ENCODE peak calls at places on chromosome 17, in eight cellular contexts. D is IMR-90, O is body of pancreas, G is A549, F is uterus, U is prostate gland, Q is spleen, I is suprapubic skin. K is an unnamed sample.

GRCh38 chr17:82367724-82368524 is 3.6 kb upstream of the UTS2R start:
- DNase-seq in F (no peak), O (no peak), U (no peak), G (no peak), I (no peak), Q (no peak), D (peak), K (no peak)

GRCh38 chr17:58083491-58084316 is 485 bp downstream of the DYNLL2 start:
- DNase-seq in O (peak), F (peak), D (peak), Q (peak), G (peak), U (peak), I (peak), K (no peak)

GRCh38 chr17:77365584-77366186 is 224.9 kb downstream of the SEC14L1 start:
- DNase-seq in F (peak), D (peak), Q (peak), I (peak), G (peak), U (peak), O (peak), K (no peak)

GRCh38 chr17:37818689-37819088 is 73.8 kb upstream of the HNF1B start:
- DNase-seq in G (no peak), O (peak), U (peak), F (no peak), Q (no peak), D (peak), I (no peak), K (no peak)

GRCh38 chr17:42475853-42476252 is 17.2 kb downstream of the ATP6V0A1 start:
- DNase-seq in I (no peak), O (peak), U (no peak), D (no peak), G (no peak), Q (no peak), F (no peak), K (no peak)

GRCh38 chr17:40344321-40345160 is 20.0 kb downstream of the GJD3 start:
- DNase-seq in D (no peak), Q (no peak), I (no peak), U (no peak), O (no peak), G (no peak), F (peak), K (no peak)

GRCh38 chr17:72598705-72599104 is 477.9 kb downstream of the SOX9 start:
- DNase-seq in D (no peak), G (no peak), O (no peak), Q (no peak), F (no peak), I (no peak), U (no peak), K (no peak)

GRCh38 chr17:76369804-76370203 is 14.6 kb upstream of the SPHK1 start:
- DNase-seq in U (no peak), O (no peak), Q (no peak), I (no peak), F (no peak), D (no peak), G (no peak), K (no peak)

GRCh38 chr17:28953444-28954118 is 2.3 kb upstream of the PHF12 start:
- DNase-seq in D (peak), F (peak), I (no peak), Q (no peak), U (peak), O (peak), G (peak), K (no peak)

GRCh38 chr17:16911141-16911937 is 60.6 kb downstream of the TNFRSF13B start:
- DNase-seq in Q (peak), I (no peak), G (no peak), O (no peak), U (no peak), F (peak), D (no peak), K (no peak)

GRCh38 chr17:63035695-63036094 is 69.7 kb downstream of the TANC2 start:
- DNase-seq in F (no peak), I (no peak), D (no peak), U (no peak), G (no peak), Q (no peak), O (no peak), K (no peak)

GRCh38 chr17:61454932-61455753 is 2.9 kb downstream of the TBX4 start:
- DNase-seq in I (no peak), O (no peak), G (no peak), D (no peak), Q (no peak), F (no peak), U (no peak), K (no peak)

GRCh38 chr17:8925808-8926207 is 39.7 kb downstream of the PIK3R5 start:
- DNase-seq in G (no peak), U (no peak), I (no peak), Q (no peak), F (no peak), D (no peak), O (no peak), K (no peak)

GRCh38 chr17:40076101-40076498 is 13.3 kb downstream of the THRA start:
- DNase-seq in F (no peak), G (no peak), U (no peak), O (no peak), Q (no peak), I (no peak), D (no peak), K (no peak)

GRCh38 chr17:38605852-38606645 is at the start of gene SRCIN1:
- DNase-seq in I (no peak), U (peak), G (peak), F (peak), O (peak), Q (peak), D (peak), K (no peak)

GRCh38 chr17:71273451-71273850 is 847.4 kb upstream of the SOX9 start:
- DNase-seq in G (no peak), D (no peak), Q (no peak), O (no peak), F (no peak), U (no peak), I (no peak), K (no peak)

GRCh38 chr17:80424878-80425765 is 10.2 kb downstream of the ENDOV start:
- DNase-seq in I (no peak), Q (peak), U (no peak), D (no peak), O (no peak), F (no peak), G (no peak), K (no peak)

GRCh38 chr17:77315551-77316190 is 174.9 kb downstream of the SEC14L1 start:
- DNase-seq in Q (peak), F (no peak), G (no peak), U (no peak), O (peak), I (peak), D (no peak), K (no peak)

GRCh38 chr17:42704495-42705494 is 22.5 kb downstream of the CNTNAP1 start:
- DNase-seq in G (no peak), D (no peak), I (peak), O (no peak), F (no peak), U (no peak), Q (no peak), K (no peak)

GRCh38 chr17:79648181-79648831 is 37.5 kb upstream of the RBFOX3 start:
- DNase-seq in D (no peak), F (peak), Q (no peak), G (no peak), O (no peak), U (peak), I (peak), K (no peak)

GRCh38 chr17:79176792-79177601 is 102.4 kb downstream of the ENGASE start:
- DNase-seq in Q (no peak), I (no peak), O (peak), D (no peak), F (no peak), U (no peak), G (no peak), K (no peak)

GRCh38 chr17:61179316-61179715 is 220.3 kb upstream of the TBX2 start:
- DNase-seq in D (no peak), Q (no peak), U (no peak), F (no peak), O (no peak), I (no peak), G (no peak), K (no peak)

GRCh38 chr17:38465420-38466345 is 37.4 kb downstream of the ARHGAP23 start:
- DNase-seq in G (no peak), Q (no peak), D (peak), I (peak), U (peak), F (peak), O (peak), K (peak)

GRCh38 chr17:40248507-40248906 is 29.4 kb downstream of the WIPF2 start:
- DNase-seq in F (no peak), G (no peak), U (no peak), O (no peak), D (no peak), I (no peak), Q (no peak), K (no peak)

GRCh38 chr17:36901506-36901905 is 35.8 kb upstream of the LHX1 start:
- DNase-seq in F (no peak), I (no peak), O (no peak), Q (no peak), G (no peak), D (peak), U (no peak), K (no peak)

GRCh38 chr17:82737981-82738877 is 2.8 kb downstream of the FN3K start:
- DNase-seq in O (peak), G (no peak), I (no peak), Q (no peak), D (peak), F (peak), U (no peak), K (no peak)

GRCh38 chr17:57892820-57893595 is 43.2 kb upstream of the MRPS23 start:
- DNase-seq in U (peak), D (peak), I (peak), F (peak), Q (peak), G (peak), O (peak), K (peak)

GRCh38 chr17:77957215-77957868 is 1.2 kb upstream of the TNRC6C start:
- DNase-seq in Q (no peak), F (no peak), I (no peak), G (peak), U (no peak), O (no peak), D (peak), K (no peak)

GRCh38 chr17:64083571-64084085 is 46.3 kb downstream of the ERN1 start:
- DNase-seq in U (no peak), F (no peak), I (no peak), G (no peak), O (no peak), D (no peak), Q (no peak), K (no peak)

GRCh38 chr17:60646701-60647100 is 30.9 kb upstream of the BCAS3 start:
- DNase-seq in Q (no peak), F (no peak), U (no peak), O (no peak), G (no peak), D (no peak), I (no peak), K (no peak)

GRCh38 chr17:45312477-45313418 is 4.1 kb downstream of the MAP3K14 start:
- DNase-seq in Q (no peak), G (no peak), O (no peak), D (no peak), I (no peak), F (no peak), U (no peak), K (no peak)
- TF ChIP-seq POLR2A in Q (no peak), G (no peak), O (no peak), D (no peak), I (no peak), F (no peak), U (no peak), K (no peak)

DNA sequence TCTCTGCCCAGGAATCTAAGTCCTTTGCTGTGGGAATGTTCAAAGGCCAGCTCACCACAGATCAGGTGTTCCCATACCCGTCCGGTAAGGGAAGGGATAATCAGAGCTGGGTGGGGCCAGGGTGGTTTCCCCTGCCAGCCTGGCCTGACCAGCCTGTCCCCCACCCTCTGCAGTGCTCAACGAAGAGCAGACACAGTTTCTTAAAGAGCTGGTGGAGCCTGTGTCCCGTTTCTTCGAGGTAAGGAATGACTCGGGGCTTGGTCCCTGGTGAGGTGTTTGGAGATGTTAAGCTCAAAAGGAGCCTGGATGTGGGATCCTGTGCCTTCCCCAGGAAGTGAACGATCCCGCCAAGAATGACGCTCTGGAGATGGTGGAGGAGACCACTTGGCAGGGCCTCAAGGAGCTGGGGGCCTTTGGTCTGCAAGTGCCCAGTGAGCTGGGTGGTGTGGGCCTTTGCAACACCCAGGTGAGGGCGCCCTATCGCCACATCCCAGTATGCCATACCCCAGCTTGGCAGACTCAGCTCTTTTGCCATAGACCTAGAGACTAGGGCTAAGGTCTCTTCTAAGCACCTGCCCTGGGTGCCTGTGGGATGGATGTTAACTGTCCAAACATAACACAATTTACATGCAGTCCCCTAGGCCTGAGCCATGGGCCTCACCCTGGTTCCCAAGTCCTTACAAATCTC is 999 bp downstream of the ACADVL start:
- DNase-seq in D (peak), I (no peak), O (peak), U (peak), Q (no peak), G (peak), F (no peak), K (no peak)
- TF ChIP-seq CTCF in D (peak), I (peak), O (no peak), U (peak), Q (peak), G (peak), F (no peak), K (no peak)

GRCh38 chr17:67441052-67441738 is 64.1 kb downstream of the PITPNC1 start:
- DNase-seq in G (peak), U (no peak), Q (no peak), I (no peak), O (peak), F (peak), D (peak), K (no peak)
- H3K27ac ChIP-seq in G (peak), U (peak), Q (peak), I (peak), O (no peak), F (peak), D (peak), K (no peak)

GRCh38 chr17:4554997-4555799 is at the start of gene MYBBP1A:
- DNase-seq in F (peak), Q (peak), D (peak), O (peak), U (peak), G (peak), I (peak), K (peak)
- TF ChIP-seq POLR2A in F (peak), Q (no peak), D (peak), O (peak), U (peak), G (peak), I (peak), K (no peak)

GRCh38 chr17:50144845-50145531 is 5.5 kb downstream of the PPP1R9B start:
- DNase-seq in F (no peak), U (no peak), Q (no peak), G (no peak), D (no peak), O (no peak), I (peak), K (no peak)

GRCh38 chr17:50145532-50146229 is 4.8 kb downstream of the PPP1R9B start:
- DNase-seq in U (no peak), D (no peak), Q (no peak), F (no peak), O (no peak), I (peak), G (no peak), K (no peak)

GRCh38 chr17:50146927-50147640 is 3.4 kb downstream of the PPP1R9B start:
- DNase-seq in G (no peak), I (no peak), F (no peak), U (no peak), D (no peak), Q (no peak), O (no peak), K (no peak)

GRCh38 chr17:50147841-50148225 is 2.6 kb downstream of the PPP1R9B start:
- DNase-seq in G (no peak), Q (no peak), U (no peak), F (no peak), D (no peak), I (no peak), O (peak), K (no peak)

DNA sequence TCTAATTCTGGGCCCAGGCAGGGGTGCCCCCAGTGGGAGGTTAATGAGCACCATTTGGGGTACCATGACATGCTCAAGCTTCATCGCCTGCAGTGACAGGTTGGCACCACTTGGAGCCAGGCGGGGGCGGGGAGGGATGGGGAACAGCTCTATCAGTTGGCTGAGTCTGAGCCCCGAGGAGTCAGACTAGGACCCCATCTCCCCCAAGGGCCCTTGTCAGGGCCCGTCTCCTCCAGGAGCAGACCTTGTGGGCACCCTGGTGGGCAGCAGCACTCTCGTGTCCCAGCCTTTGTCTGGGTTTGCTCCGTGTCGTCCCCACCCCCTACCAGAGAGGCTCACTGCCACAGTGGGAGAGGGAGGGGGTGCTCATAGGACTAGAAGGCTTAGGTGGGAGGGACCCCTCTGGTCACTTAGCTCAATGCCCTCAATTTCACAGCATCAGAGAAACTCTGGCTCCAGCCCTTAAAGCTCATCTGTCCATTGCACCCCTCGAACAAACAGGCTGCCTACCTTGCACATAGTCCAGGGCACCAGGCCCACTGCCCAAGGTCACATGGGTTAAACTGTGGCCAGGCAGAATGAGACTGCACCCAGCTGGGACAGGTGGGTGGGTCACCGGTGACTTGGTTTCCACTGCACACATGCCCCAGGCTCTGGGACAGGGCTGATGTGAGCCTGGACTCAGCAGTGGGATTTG is 4.1 kb downstream of the PPP1R9B start:
- DNase-seq in U (no peak), Q (no peak), D (no peak), O (no peak), F (no peak), G (no peak), I (peak), K (no peak)
- TF ChIP-seq CTCF in U (no peak), Q (no peak), D (no peak), O (no peak), F (no peak), G (no peak), I (peak), K (no peak)

GRCh38 chr17:31931781-31932180 is 5.0 kb upstream of the SUZ12 start:
- DNase-seq in F (no peak), D (peak), Q (no peak), U (no peak), G (no peak), O (no peak), I (no peak), K (no peak)

DNA sequence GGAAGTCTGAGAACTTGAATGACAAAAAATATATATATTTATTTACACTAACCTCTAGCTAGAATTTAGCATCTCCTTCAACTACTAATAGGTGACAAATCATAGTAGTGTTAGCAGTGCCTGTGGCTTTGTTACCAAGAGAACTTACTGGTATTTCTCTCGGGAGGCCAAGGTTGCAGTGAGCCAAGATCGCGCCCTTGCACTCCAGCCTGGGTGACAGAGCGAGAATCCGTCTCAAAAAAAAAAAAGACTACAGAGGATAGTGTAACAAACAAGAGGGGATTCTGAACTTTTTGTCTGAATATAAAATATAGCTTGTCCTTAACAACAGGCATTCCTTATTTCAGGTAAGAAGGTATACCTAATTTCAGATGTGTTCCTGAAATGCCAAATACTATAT is 1.3 kb upstream of the SUZ12 start:
- DNase-seq in G (no peak), Q (peak), D (no peak), I (no peak), O (no peak), U (no peak), F (no peak), K (no peak)
- H3K27ac ChIP-seq in G (no peak), Q (no peak), D (no peak), I (no peak), O (no peak), U (no peak), F (no peak), K (no peak)

GRCh38 chr17:44001461-44001920 is 2.9 kb upstream of the NAGS start:
- DNase-seq in I (no peak), F (no peak), O (no peak), U (no peak), Q (no peak), D (no peak), G (no peak), K (no peak)
- TF ChIP-seq POLR2A in I (no peak), F (no peak), O (no peak), U (no peak), Q (no peak), D (no peak), G (no peak), K (no peak)

K was measured in tibial nerve.